ENCODE peak calls at places on chromosomes 12 and 14, in four cellular contexts. S, C, H and V are unnamed samples.

GRCh38 chr12:96850676-96851075 is 56.4 kb upstream of the NEDD1 start:
- DNase-seq in H (no peak), S (no peak), C (no peak), V (no peak)

GRCh38 chr14:64979336-64980074 is 7.2 kb upstream of the FNTB start:
- DNase-seq in S (no peak), C (no peak), H (no peak), V (no peak)

GRCh38 chr12:105980048-105980447 is 158.7 kb downstream of the NUAK1 start:
- DNase-seq in H (no peak), S (no peak), C (no peak), V (no peak)

GRCh38 chr14:75646762-75647161 is 13.9 kb downstream of the ERG28 start:
- DNase-seq in H (no peak), C (no peak), S (no peak), V (no peak)

GRCh38 chr14:98070521-98070920 is 1201.5 kb downstream of the BCL11B start:
- DNase-seq in H (no peak), S (no peak), C (no peak), V (no peak)

GRCh38 chr12:82522762-82523161 is 163.9 kb upstream of the TMTC2 start:
- DNase-seq in C (no peak), S (no peak), H (no peak), V (no peak)

GRCh38 chr12:105480162-105480561 is 149.7 kb downstream of the C12orf75 start:
- DNase-seq in C (no peak), S (no peak), H (no peak), V (no peak)

GRCh38 chr12:114812858-114813761 is 129.1 kb upstream of the TBX3 start:
- DNase-seq in C (no peak), S (no peak), H (no peak), V (no peak)

GRCh38 chr12:99265648-99266047 is 381.9 kb upstream of the GARIN6 start:
- DNase-seq in S (no peak), C (no peak), H (no peak), V (no peak)

GRCh38 chr12:5003025-5003666 is 40.5 kb upstream of the KCNA5 start:
- DNase-seq in H (peak; percentile 50), S (peak; percentile 30), C (no peak), V (peak; percentile 44)

GRCh38 chr14:88392609-88393008 is 7.2 kb downstream of the SPATA7 start:
- DNase-seq in S (no peak), H (no peak), C (no peak), V (no peak)

GRCh38 chr12:81401241-81401640 is 323.4 kb downstream of the ACSS3 start:
- DNase-seq in C (no peak), H (no peak), S (no peak), V (no peak)

GRCh38 chr12:67795235-67795634 is 146.7 kb downstream of the DYRK2 start:
- DNase-seq in H (no peak), S (no peak), C (no peak), V (no peak)

GRCh38 chr14:99529899-99530298 is 48.7 kb downstream of the CCNK start:
- DNase-seq in C (no peak), H (no peak), S (no peak), V (no peak)

GRCh38 chr14:21714318-21714929 is 40.8 kb upstream of the OR4E1 start:
- DNase-seq in S (no peak), H (peak; percentile 21), C (no peak), V (no peak)

GRCh38 chr14:58960945-58961731 is 227.3 kb upstream of the DAAM1 start:
- DNase-seq in H (no peak), C (no peak), S (no peak), V (no peak)

GRCh38 chr12:109967383-109968031 is 28.7 kb downstream of the GIT2 start:
- DNase-seq in S (no peak), C (no peak), H (no peak), V (no peak)

GRCh38 chr12:10716704-10717315 is 6.3 kb downstream of the YBX3 start:
- DNase-seq in S (no peak), H (no peak), C (no peak), V (no peak)

GRCh38 chr14:68627050-68627867 is 165.6 kb downstream of the ZFP36L1 start:
- DNase-seq in H (no peak), S (no peak), C (no peak), V (no peak)

GRCh38 chr12:46050805-46051204 is 60.4 kb upstream of the SCAF11 start:
- DNase-seq in S (no peak), H (no peak), C (no peak), V (no peak)

GRCh38 chr12:122989443-122989839 is 9.0 kb downstream of the ARL6IP4 start:
- DNase-seq in H (no peak), S (no peak), C (no peak), V (no peak)

GRCh38 chr12:53205747-53206146 is 1.3 kb downstream of the ITGB7 start:
- DNase-seq in H (peak; percentile 87), S (peak; percentile 32), C (peak; percentile 87), V (peak; percentile 66)

GRCh38 chr14:95531473-95531872 is 3.4 kb upstream of the GLRX5 start:
- DNase-seq in H (no peak), C (no peak), S (peak; percentile 38), V (no peak)

GRCh38 chr12:105444050-105444808 is 113.7 kb downstream of the C12orf75 start:
- DNase-seq in H (no peak), C (no peak), S (no peak), V (no peak)

GRCh38 chr14:74140374-74140850 is 55.7 kb downstream of the LIN52 start:
- DNase-seq in C (no peak), H (no peak), S (peak; percentile 24), V (no peak)

GRCh38 chr12:92538970-92539749 is 163.6 kb upstream of the PLEKHG7 start:
- DNase-seq in S (peak; percentile 55), C (peak; percentile 93), H (peak; percentile 79), V (no peak)

GRCh38 chr14:69845787-69846186 is 33.4 kb upstream of the SMOC1 start:
- DNase-seq in H (no peak), C (no peak), S (no peak), V (no peak)

GRCh38 chr12:87866602-87867292 is 162.5 kb downstream of the C12orf50 start:
- DNase-seq in S (no peak), C (no peak), H (peak; percentile 1), V (no peak)

GRCh38 chr14:66046035-66046434 is 440.1 kb upstream of the CCDC196 start:
- DNase-seq in S (no peak), H (no peak), C (no peak), V (no peak)

GRCh38 chr12:88763536-88764100 is 183.3 kb upstream of the KITLG start:
- DNase-seq in C (no peak), H (no peak), S (no peak), V (no peak)

GRCh38 chr14:99275222-99275584 is 3.2 kb upstream of the BCL11B start:
- DNase-seq in C (no peak), H (no peak), S (no peak), V (no peak)

GRCh38 chr12:49825360-49825970 is 2.7 kb downstream of the NCKAP5L start:
- DNase-seq in C (no peak), H (peak; percentile 71), S (peak; percentile 20), V (no peak)

GRCh38 chr12:49223590-49224369 is 34.9 kb upstream of the TUBA1A start:
- DNase-seq in C (no peak), S (no peak), H (no peak), V (no peak)

GRCh38 chr14:68548194-68549056 is 244.4 kb downstream of the ZFP36L1 start:
- DNase-seq in H (no peak), S (no peak), C (no peak), V (no peak)

GRCh38 chr12:30110970-30111586 is 327.3 kb upstream of the TMTC1 start:
- DNase-seq in S (no peak), H (no peak), C (no peak), V (no peak)

GRCh38 chr12:3122841-3123678 is 45.9 kb downstream of the TSPAN9 start:
- DNase-seq in H (no peak), S (no peak), C (no peak), V (no peak)

GRCh38 chr12:96416033-96416790 is 16.0 kb upstream of the CDK17 start:
- DNase-seq in C (no peak), H (peak; percentile 74), S (no peak), V (no peak)

GRCh38 chr12:100268835-100269564 is 2.0 kb downstream of the SCYL2 start:
- DNase-seq in S (peak; percentile 32), C (no peak), H (peak; percentile 3), V (no peak)

GRCh38 chr12:55653031-55653430 is 16.3 kb downstream of the OR10P1 start:
- DNase-seq in H (no peak), S (peak; percentile 22), C (no peak), V (no peak)

GRCh38 chr14:104580961-104581360 is 1.4 kb downstream of the C14orf180 start:
- DNase-seq in C (no peak), S (no peak), H (no peak), V (no peak)
- TF ChIP-seq SPI1 in C (no peak), S (no peak), H (no peak), V (no peak)

GRCh38 chr14:20632831-20633771 is 8.4 kb downstream of the OR6S1 start:
- DNase-seq in H (peak; percentile 73), C (peak; percentile 76), S (peak; percentile 91), V (peak; percentile 65)

GRCh38 chr14:20632448-20632830 is 9.1 kb downstream of the OR6S1 start:
- DNase-seq in C (no peak), S (no peak), H (peak; percentile 23), V (no peak)

GRCh38 chr14:20631023-20631820 is 10.3 kb downstream of the OR6S1 start:
- DNase-seq in C (no peak), S (peak; percentile 69), H (peak; percentile 66), V (no peak)

GRCh38 chr14:20630340-20631022 is 11.0 kb downstream of the OR6S1 start:
- DNase-seq in S (peak; percentile 70), C (no peak), H (peak; percentile 45), V (no peak)

GRCh38 chr14:20631821-20632389 is 9.6 kb downstream of the OR6S1 start:
- DNase-seq in C (no peak), S (peak; percentile 70), H (peak; percentile 45), V (no peak)
- TF ChIP-seq SPI1 in C (no peak), S (no peak), H (no peak), V (no peak)

GRCh38 chr12:117038919-117039318 is 60.3 kb downstream of the TESC start:
- DNase-seq in S (no peak), H (no peak), C (no peak), V (no peak)

GRCh38 chr12:117036547-117036946 is 62.7 kb downstream of the TESC start:
- DNase-seq in S (no peak), H (no peak), C (no peak), V (no peak)

GRCh38 chr12:117038023-117038680 is 61.1 kb downstream of the TESC start:
- DNase-seq in C (no peak), S (no peak), H (no peak), V (no peak)

GRCh38 chr12:117036046-117036445 is 63.2 kb downstream of the TESC start:
- DNase-seq in S (no peak), H (no peak), C (no peak), V (no peak)

GRCh38 chr12:117037296-117038022 is 61.8 kb downstream of the TESC start:
- DNase-seq in H (no peak), C (no peak), S (no peak), V (no peak)
- TF ChIP-seq SPI1 in H (no peak), C (no peak), S (no peak), V (no peak)

GRCh38 chr14:101111620-101112290 is 208.2 kb upstream of the RTL1 start:
- DNase-seq in H (no peak), S (no peak), C (no peak), V (no peak)

GRCh38 chr14:101109347-101109638 is 205.8 kb upstream of the RTL1 start:
- DNase-seq in C (no peak), S (no peak), H (no peak), V (no peak)

GRCh38 chr14:101109981-101110728 is 206.6 kb upstream of the RTL1 start:
- DNase-seq in S (no peak), C (no peak), H (no peak), V (no peak)

GRCh38 chr14:101112351-101113107 is 209.0 kb upstream of the RTL1 start:
- DNase-seq in H (no peak), C (no peak), S (no peak), V (no peak)

GRCh38 chr14:101110729-101111619 is 207.5 kb upstream of the RTL1 start:
- DNase-seq in C (no peak), S (no peak), H (no peak), V (no peak)
- TF ChIP-seq SPI1 in C (no peak), S (no peak), H (no peak), V (no peak)